ENCODE peak calls at places on chromosomes 11 and 22, in six cellular contexts. K is AG04449, Q is upper lobe of right lung, V is foreskin keratinocyte, I is AG09309, T is thoracic aorta. N is an unnamed sample.
A peak's percentile ranks its signal among the peaks of the same experiment; 100 is the strongest.

GRCh38 chr22:45162531-45162930 is 1.2 kb upstream of the NUP50 start:
- DNase-seq in Q (no peak), I (no peak), K (no peak), V (peak; percentile 54), T (no peak), N (no peak)

GRCh38 chr11:70569996-70570692 is 171.8 kb downstream of the CTTN start:
- DNase-seq in V (no peak), Q (peak; percentile 57), I (no peak), T (no peak), K (no peak), N (no peak)

GRCh38 chr11:3160252-3161031 is 4.7 kb downstream of the OSBPL5 start:
- DNase-seq in Q (peak; percentile 89), T (peak; percentile 76), V (peak; percentile 68), I (peak; percentile 66), K (peak; percentile 51), N (peak; percentile 94)

GRCh38 chr11:62555464-62556092 is 9.0 kb upstream of the AHNAK start:
- DNase-seq in Q (no peak), V (peak; percentile 1), I (no peak), T (no peak), K (no peak), N (no peak)

GRCh38 chr11:82701847-82702520 is 31.7 kb downstream of the FAM181B start:
- DNase-seq in T (no peak), K (no peak), Q (no peak), I (no peak), V (peak; percentile 16), N (no peak)

GRCh38 chr11:28123151-28123571 is 15.0 kb downstream of the METTL15 start:
- DNase-seq in I (peak; percentile 21), V (no peak), T (no peak), K (no peak), Q (no peak), N (no peak)

GRCh38 chr11:9170450-9170849 is 79.1 kb upstream of the SCUBE2 start:
- DNase-seq in T (no peak), V (no peak), Q (no peak), K (no peak), I (no peak), N (no peak)

GRCh38 chr11:44842219-44842618 is 108.5 kb downstream of the TP53I11 start:
- DNase-seq in T (no peak), Q (no peak), K (peak; percentile 89), I (peak; percentile 78), V (peak; percentile 71), N (no peak)

GRCh38 chr11:110991621-110992355 is 253.7 kb upstream of the POU2AF2 start:
- DNase-seq in I (peak; percentile 56), Q (no peak), T (no peak), K (no peak), V (no peak), N (no peak)

GRCh38 chr22:37284807-37285355 is 2.6 kb downstream of the CYTH4 start:
- DNase-seq in I (no peak), T (no peak), K (no peak), Q (peak; percentile 76), V (no peak), N (no peak)

GRCh38 chr22:26970809-26971394 is 313.5 kb downstream of the MIAT start:
- DNase-seq in T (no peak), I (no peak), K (no peak), Q (no peak), V (no peak), N (no peak)

GRCh38 chr11:36009469-36009868 is 65.6 kb downstream of the LDLRAD3 start:
- DNase-seq in Q (no peak), V (peak; percentile 59), K (no peak), T (no peak), I (peak; percentile 17), N (no peak)

GRCh38 chr11:532512-533048 is 2.8 kb downstream of the HRAS start:
- DNase-seq in V (no peak), K (no peak), Q (no peak), T (no peak), I (no peak), N (peak; percentile 75)

GRCh38 chr11:12159351-12160099 is 49.1 kb downstream of the MICAL2 start:
- DNase-seq in Q (no peak), T (no peak), K (peak; percentile 81), I (peak; percentile 75), V (no peak), N (no peak)

GRCh38 chr11:35111171-35112055 is 27.6 kb upstream of the CD44 start:
- DNase-seq in T (no peak), V (peak; percentile 97), Q (no peak), I (peak; percentile 75), K (no peak), N (no peak)

GRCh38 chr22:47328550-47329243 is 566.2 kb downstream of the TBC1D22A start:
- DNase-seq in Q (no peak), V (peak; percentile 62), K (peak; percentile 68), I (peak; percentile 86), T (no peak), N (peak; percentile 75)

GRCh38 chr11:122306776-122307479 is 190.9 kb upstream of the BLID start:
- DNase-seq in I (no peak), K (no peak), Q (no peak), T (no peak), V (no peak), N (no peak)

GRCh38 chr11:107853070-107853469 is 5.5 kb downstream of the SLC35F2 start:
- DNase-seq in I (no peak), V (no peak), Q (no peak), T (no peak), K (no peak), N (no peak)

GRCh38 chr11:46202696-46203391 is 74.6 kb upstream of the CREB3L1 start:
- DNase-seq in I (no peak), T (no peak), Q (no peak), K (no peak), V (no peak), N (no peak)

GRCh38 chr11:70026012-70026411 is 52.1 kb upstream of the ANO1 start:
- DNase-seq in Q (no peak), K (no peak), V (no peak), I (no peak), T (no peak), N (no peak)

GRCh38 chr22:30420401-30421178 is 5.0 kb upstream of the MTFP1 start:
- DNase-seq in Q (no peak), T (no peak), V (peak; percentile 53), K (peak; percentile 46), I (peak; percentile 59), N (no peak)

GRCh38 chr11:36233226-36233625 is 56.0 kb downstream of the COMMD9 start:
- DNase-seq in K (no peak), I (no peak), V (no peak), T (no peak), Q (no peak), N (no peak)

GRCh38 chr22:28366856-28367255 is 312.8 kb downstream of the TTC28 start:
- DNase-seq in I (no peak), Q (no peak), T (no peak), V (no peak), K (no peak), N (no peak)

GRCh38 chr11:8167796-8168195 is 1.0 kb downstream of the RIC3 start:
- DNase-seq in Q (no peak), T (no peak), I (no peak), V (peak; percentile 15), K (no peak), N (no peak)

GRCh38 chr22:32660292-32660691 is 141.2 kb upstream of the TIMP3 start:
- DNase-seq in Q (peak; percentile 80), V (peak; percentile 57), K (no peak), I (no peak), T (no peak), N (no peak)

GRCh38 chr11:36500315-36500721 is 9.8 kb downstream of the TRAF6 start:
- DNase-seq in T (peak; percentile 21), K (peak; percentile 63), V (peak; percentile 92), I (peak; percentile 71), Q (no peak), N (no peak)

GRCh38 chr22:36363378-36363931 is 24.3 kb downstream of the MYH9 start:
- DNase-seq in Q (no peak), V (no peak), I (no peak), T (no peak), K (no peak), N (no peak)

DNA sequence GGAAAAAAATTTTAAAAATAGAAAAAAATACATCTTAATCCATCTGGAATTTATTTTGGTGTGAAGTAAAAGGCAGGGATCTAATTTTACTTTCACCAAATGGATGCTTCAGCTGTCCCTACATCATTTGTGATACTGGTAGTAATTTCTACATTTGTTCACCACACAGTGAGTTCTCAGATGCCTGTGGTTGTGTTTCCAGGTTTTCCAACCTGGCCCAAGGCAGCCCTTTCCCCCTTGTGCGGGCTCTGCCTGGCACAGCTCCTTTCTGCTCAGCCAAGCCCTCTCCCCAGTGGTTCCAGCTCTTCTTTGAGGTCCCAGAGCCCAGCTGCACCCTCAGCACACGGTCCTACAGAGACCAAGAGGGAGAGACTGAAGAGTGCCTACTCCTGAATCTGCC is 37.7 kb upstream of the KLHL35 start:
- DNase-seq in V (no peak), I (no peak), Q (no peak), K (no peak), T (no peak), N (no peak)
- TF ChIP-seq CTCF in V (no peak), I (no peak), Q (no peak), K (no peak), T (no peak), N (no peak)

GRCh38 chr22:42549329-42550060 is 4.3 kb upstream of the SERHL2 start:
- DNase-seq in K (no peak), T (no peak), V (no peak), I (no peak), Q (no peak), N (no peak)

GRCh38 chr22:42548597-42549328 is 5.0 kb upstream of the SERHL2 start:
- DNase-seq in T (no peak), I (no peak), K (no peak), V (no peak), Q (no peak), N (no peak)

GRCh38 chr22:42553475-42554361 is at the start of gene SERHL2:
- DNase-seq in T (peak; percentile 30), Q (peak; percentile 95), I (peak; percentile 8), V (peak; percentile 34), K (no peak), N (peak; percentile 94)
- TF ChIP-seq CTCF in T (no peak), Q (no peak), I (no peak), V (no peak), K (no peak), N (no peak)

DNA sequence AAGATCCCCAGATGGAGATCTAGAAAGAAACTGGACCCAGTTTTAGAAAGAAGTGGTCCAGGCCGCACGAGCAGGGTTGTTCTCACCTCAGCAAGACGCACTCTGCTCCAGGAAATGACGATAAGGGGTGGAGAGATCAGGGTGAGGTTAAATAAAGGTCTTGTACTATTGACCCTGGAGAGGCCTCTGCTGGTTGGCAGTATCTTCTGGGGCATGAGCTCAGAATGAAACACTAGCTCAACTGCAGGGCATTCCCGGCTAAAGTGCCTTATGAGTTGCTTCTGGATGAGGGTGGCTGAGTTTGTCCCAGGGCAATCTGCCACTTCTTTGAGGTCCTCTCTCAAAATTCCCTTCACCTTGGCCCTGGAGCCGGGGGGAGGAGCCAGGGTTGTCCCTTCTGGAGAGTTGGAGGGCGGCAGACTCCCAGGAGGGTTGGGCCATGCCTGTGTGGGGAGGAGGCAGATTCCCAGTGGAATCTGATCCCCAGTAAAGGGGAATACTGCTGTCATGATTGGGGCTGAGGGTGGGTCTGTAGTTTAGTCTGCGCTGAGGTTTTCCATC is 10.9 kb downstream of the USP2 start:
- DNase-seq in V (no peak), T (no peak), K (no peak), Q (peak; percentile 66), I (no peak), N (no peak)
- TF ChIP-seq CTCF in V (no peak), T (no peak), K (no peak), Q (no peak), I (no peak), N (no peak)

GRCh38 chr11:47750725-47751124 is 16.4 kb downstream of the FNBP4 start:
- DNase-seq in K (no peak), T (no peak), V (no peak), I (no peak), Q (no peak), N (no peak)

GRCh38 chr11:47756208-47756607 is 10.9 kb downstream of the FNBP4 start:
- DNase-seq in V (no peak), I (no peak), K (no peak), Q (no peak), T (no peak), N (no peak)
- TF ChIP-seq CTCF in V (no peak), I (no peak), K (no peak), Q (no peak), T (no peak), N (no peak)